ENCODE peak calls at places on chromosomes 16 and 17, in nine cellular contexts. X is lower lobe of right lung, V is neural crest cell, P is right atrium auricular region, K is AG10803, A is MM.1S, M is cardiac muscle cell, Z is ovary, T is heart right ventricle. C is an unnamed sample.

GRCh38 chr17:31674305-31674704 is 184.7 kb downstream of the COPRS start:
- DNase-seq in X (no peak), V (no peak), P (no peak), K (peak), A (no peak), M (no peak), Z (no peak), T (no peak), C (peak)

GRCh38 chr17:75526555-75527270 is 1.2 kb downstream of the LLGL2 start:
- DNase-seq in X (no peak), V (no peak), P (no peak), K (no peak), A (no peak), M (no peak), Z (no peak), T (no peak), C (no peak)

GRCh38 chr16:59060212-59060611 is 326.1 kb upstream of the GOT2 start:
- DNase-seq in X (no peak), V (no peak), P (no peak), K (peak), A (no peak), M (no peak), Z (no peak), T (no peak), C (peak)

GRCh38 chr16:25006504-25007055 is 8.6 kb downstream of the ARHGAP17 start:
- DNase-seq in X (no peak), V (no peak), P (no peak), K (peak), A (no peak), M (no peak), Z (no peak), T (no peak), C (peak)

GRCh38 chr17:81033535-81034167 is 1.3 kb upstream of the BAIAP2 start:
- DNase-seq in X (peak), V (no peak), P (no peak), K (no peak), A (no peak), M (no peak), Z (no peak), T (no peak), C (no peak)

GRCh38 chr17:34762078-34762477 is 182.7 kb downstream of the TMEM132E start:
- DNase-seq in X (no peak), V (no peak), P (no peak), K (no peak), A (no peak), M (no peak), Z (no peak), T (no peak), C (no peak)

GRCh38 chr17:9645858-9646555 is 690 bp downstream of the USP43 start:
- DNase-seq in X (peak), V (peak), P (no peak), K (no peak), A (no peak), M (peak), Z (peak), T (peak), C (peak)

GRCh38 chr17:58176200-58176599 is 9.4 kb downstream of the OR4D2 start:
- DNase-seq in X (no peak), V (no peak), P (no peak), K (peak), A (no peak), M (peak), Z (no peak), T (no peak), C (peak)

GRCh38 chr17:73394523-73395450 is 83.0 kb upstream of the CDC42EP4 start:
- DNase-seq in X (peak), V (no peak), P (no peak), K (no peak), A (no peak), M (no peak), Z (no peak), T (no peak), C (no peak)

GRCh38 chr17:45346255-45347015 is 29.6 kb upstream of the MAP3K14 start:
- DNase-seq in X (no peak), V (no peak), P (no peak), K (no peak), A (no peak), M (no peak), Z (peak), T (peak), C (peak)

GRCh38 chr16:56491657-56492261 is 28.1 kb downstream of the BBS2 start:
- DNase-seq in X (no peak), V (no peak), P (no peak), K (no peak), A (peak), M (no peak), Z (no peak), T (no peak), C (no peak)

GRCh38 chr17:79803421-79803996 is 6.6 kb upstream of the CBX8 start:
- DNase-seq in X (no peak), V (no peak), P (no peak), K (no peak), A (no peak), M (no peak), Z (no peak), T (no peak), C (no peak)

GRCh38 chr16:7318661-7319060 is 14.0 kb upstream of the RBFOX1 start:
- DNase-seq in X (no peak), V (no peak), P (no peak), K (no peak), A (no peak), M (no peak), Z (no peak), T (no peak), C (no peak)

GRCh38 chr17:34797724-34798123 is 163.5 kb downstream of the CCT6B start:
- DNase-seq in X (no peak), V (peak), P (no peak), K (peak), A (peak), M (peak), Z (no peak), T (no peak), C (no peak)

GRCh38 chr16:89448656-89449055 is 41.7 kb downstream of the ANKRD11 start:
- DNase-seq in X (peak), V (no peak), P (no peak), K (no peak), A (no peak), M (no peak), Z (no peak), T (peak), C (no peak)

GRCh38 chr16:3577302-3577752 is at the start of gene NLRC3:
- DNase-seq in X (no peak), V (no peak), P (no peak), K (no peak), A (no peak), M (no peak), Z (no peak), T (no peak), C (no peak)

GRCh38 chr16:74448990-74449389 is 27.7 kb upstream of the CLEC18B start:
- DNase-seq in X (no peak), V (no peak), P (peak), K (peak), A (no peak), M (no peak), Z (peak), T (peak), C (peak)

GRCh38 chr17:50909765-50910661 is 43.9 kb upstream of the TOB1 start:
- DNase-seq in X (no peak), V (no peak), P (no peak), K (no peak), A (no peak), M (no peak), Z (no peak), T (no peak), C (no peak)

GRCh38 chr16:53235851-53236250 is 181.1 kb downstream of the CHD9 start:
- DNase-seq in X (no peak), V (no peak), P (no peak), K (no peak), A (no peak), M (no peak), Z (no peak), T (no peak), C (no peak)

GRCh38 chr16:29312835-29313558 is 93.5 kb downstream of the NPIPB11 start:
- DNase-seq in X (no peak), V (no peak), P (no peak), K (no peak), A (no peak), M (no peak), Z (peak), T (no peak), C (peak)

GRCh38 chr17:79910985-79911361 is 71.7 kb upstream of the CBX4 start:
- DNase-seq in X (no peak), V (no peak), P (no peak), K (no peak), A (no peak), M (no peak), Z (no peak), T (no peak), C (no peak)

GRCh38 chr16:86353934-86354333 is 156.4 kb upstream of the FOXF1 start:
- DNase-seq in X (no peak), V (no peak), P (no peak), K (no peak), A (no peak), M (no peak), Z (no peak), T (no peak), C (no peak)

GRCh38 chr16:1442697-1443096 is 1.7 kb downstream of the CCDC154 start:
- DNase-seq in X (no peak), V (no peak), P (no peak), K (no peak), A (no peak), M (no peak), Z (no peak), T (no peak), C (no peak)

GRCh38 chr16:69199382-69199781 is 12.4 kb downstream of the SNTB2 start:
- DNase-seq in X (no peak), V (no peak), P (no peak), K (peak), A (no peak), M (no peak), Z (no peak), T (no peak), C (peak)

GRCh38 chr17:28180449-28180848 is 138.0 kb downstream of the NLK start:
- DNase-seq in X (no peak), V (no peak), P (no peak), K (peak), A (no peak), M (no peak), Z (no peak), T (no peak), C (peak)

GRCh38 chr17:45096926-45097325 is 35.4 kb downstream of the PLCD3 start:
- DNase-seq in X (no peak), V (no peak), P (no peak), K (no peak), A (no peak), M (no peak), Z (no peak), T (no peak), C (no peak)

GRCh38 chr16:57795431-57795878 is 6.8 kb downstream of the KIFC3 start:
- DNase-seq in X (peak), V (no peak), P (no peak), K (peak), A (peak), M (peak), Z (no peak), T (peak), C (peak)

DNA sequence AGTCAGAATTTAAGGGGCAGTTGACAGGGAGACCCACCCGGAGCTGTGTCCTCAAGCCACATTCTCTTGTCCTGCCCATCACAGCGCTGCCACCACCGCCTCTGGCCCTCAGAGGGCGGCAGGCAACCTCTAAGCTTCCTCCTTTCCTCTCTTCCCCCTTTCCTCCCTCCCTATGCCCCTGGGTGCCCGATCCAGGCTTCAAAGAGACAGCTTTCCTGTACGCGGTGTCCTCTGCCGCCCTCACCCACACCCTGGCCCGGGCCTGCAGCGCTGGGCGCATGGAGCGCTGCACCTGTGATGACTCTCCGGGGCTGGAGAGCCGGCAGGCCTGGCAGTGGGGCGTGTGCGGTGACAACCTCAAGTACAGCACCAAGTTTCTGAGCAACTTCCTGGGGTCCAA is 23.5 kb downstream of the WNT9B start:
- DNase-seq in X (no peak), V (no peak), P (no peak), K (no peak), A (no peak), M (no peak), Z (no peak), T (no peak), C (no peak)
- TF ChIP-seq CTCF in X (no peak), V (no peak), P (no peak), K (no peak), A (no peak), M (no peak), Z (no peak), T (no peak), C (no peak)

GRCh38 chr17:39105705-39106104 is 45.7 kb downstream of the PLXDC1 start:
- DNase-seq in X (no peak), V (no peak), P (no peak), K (no peak), A (no peak), M (no peak), Z (no peak), T (no peak), C (no peak)

GRCh38 chr17:39107141-39107540 is 44.3 kb downstream of the PLXDC1 start:
- DNase-seq in X (no peak), V (no peak), P (no peak), K (no peak), A (no peak), M (no peak), Z (no peak), T (no peak), C (no peak)

GRCh38 chr17:39110435-39111136 is 40.9 kb downstream of the PLXDC1 start:
- DNase-seq in X (no peak), V (no peak), P (no peak), K (no peak), A (no peak), M (peak), Z (no peak), T (no peak), C (no peak)

GRCh38 chr17:39108976-39109375 is 42.5 kb downstream of the PLXDC1 start:
- DNase-seq in X (no peak), V (no peak), P (no peak), K (no peak), A (no peak), M (no peak), Z (no peak), T (no peak), C (no peak)

GRCh38 chr17:39107973-39108372 is 43.5 kb downstream of the PLXDC1 start:
- DNase-seq in X (no peak), V (no peak), P (no peak), K (no peak), A (no peak), M (no peak), Z (no peak), T (no peak), C (no peak)
- TF ChIP-seq CTCF in X (no peak), V (no peak), P (no peak), K (no peak), A (no peak), M (no peak), Z (no peak), T (no peak), C (no peak)

DNA sequence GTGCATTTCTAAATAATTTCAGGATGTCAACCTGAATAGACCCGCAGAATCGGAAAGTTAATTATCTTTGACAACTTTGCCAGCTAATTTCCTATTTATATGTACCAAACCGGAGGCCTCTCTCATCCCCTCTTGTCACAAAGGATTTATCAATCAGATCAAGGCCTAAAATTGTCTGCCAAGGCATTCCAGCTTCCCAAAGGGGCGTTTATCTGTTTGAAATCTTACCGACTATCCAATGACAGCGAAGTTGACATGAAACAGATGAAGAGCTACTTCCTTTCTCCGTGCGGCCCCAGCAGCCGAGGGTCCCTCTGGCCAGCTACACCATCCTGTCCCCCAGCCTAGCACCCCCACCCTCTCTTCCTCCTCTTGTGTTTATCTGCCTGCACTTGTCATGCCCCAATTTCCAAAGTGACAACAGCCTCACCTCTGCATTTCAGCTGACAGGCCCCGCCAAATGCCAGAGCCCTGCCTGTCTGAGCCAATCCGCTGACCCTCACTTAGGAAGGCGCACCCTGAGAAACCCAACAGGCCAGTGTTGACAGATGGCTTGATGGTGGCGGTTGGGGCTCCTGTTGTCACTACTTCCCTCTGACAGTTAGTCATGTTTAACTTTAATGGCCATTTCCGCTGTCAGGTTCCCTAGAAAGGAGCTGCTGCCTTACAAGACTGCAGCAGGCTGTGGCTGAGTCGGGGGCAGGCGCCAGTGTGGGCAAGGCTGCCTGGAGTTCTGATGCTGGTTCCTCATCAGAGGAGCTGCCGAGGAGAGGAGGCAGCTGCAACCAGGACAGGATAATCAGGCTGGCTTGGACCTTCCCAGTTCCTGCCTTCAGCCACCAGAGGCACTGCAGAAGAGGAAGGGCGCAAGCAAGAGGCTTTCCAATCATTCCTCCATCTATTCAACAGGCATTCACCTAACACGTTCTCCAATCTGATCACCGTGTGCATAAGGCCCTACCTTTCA is 223.4 kb upstream of the DYNLRB2 start:
- DNase-seq in X (no peak), V (no peak), P (no peak), K (no peak), A (no peak), M (peak), Z (no peak), T (no peak), C (no peak)
- TF ChIP-seq CTCF in X (peak), V (peak), P (no peak), K (peak), A (no peak), M (no peak), Z (no peak), T (no peak), C (peak)

GRCh38 chr16:27355610-27356009 is 41.8 kb downstream of the IL4R start:
- DNase-seq in X (peak), V (no peak), P (peak), K (peak), A (no peak), M (no peak), Z (no peak), T (peak), C (no peak)
- TF ChIP-seq CTCF in X (peak), V (peak), P (no peak), K (peak), A (no peak), M (peak), Z (no peak), T (peak), C (peak)

DNA sequence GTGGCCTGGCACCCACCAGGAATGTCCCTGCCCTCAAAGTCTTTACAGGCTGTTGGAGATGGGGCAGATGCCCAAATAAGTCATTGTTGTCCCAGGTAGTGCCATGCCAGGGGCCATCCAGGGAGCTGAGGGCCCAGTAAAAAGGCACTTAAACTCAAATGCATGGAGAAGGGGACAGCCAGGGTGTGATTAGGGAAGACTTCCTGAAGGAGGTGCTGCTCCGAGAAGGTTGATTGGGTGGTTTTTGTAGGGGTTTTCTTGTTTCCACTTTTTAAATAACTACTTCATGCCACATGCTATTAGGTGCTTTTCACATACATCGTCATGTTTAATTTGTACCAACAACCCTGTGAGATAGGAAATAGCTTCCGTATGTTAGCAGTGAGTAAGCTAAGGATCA is 66.9 kb downstream of the RAI1 start:
- DNase-seq in X (no peak), V (no peak), P (no peak), K (no peak), A (no peak), M (no peak), Z (no peak), T (no peak), C (no peak)
- TF ChIP-seq CTCF in X (no peak), V (peak), P (no peak), K (peak), A (no peak), M (peak), Z (no peak), T (no peak), C (no peak)

GRCh38 chr16:336269-336668 is 16.3 kb downstream of the AXIN1 start:
- DNase-seq in X (peak), V (no peak), P (no peak), K (no peak), A (no peak), M (no peak), Z (no peak), T (no peak), C (no peak)

GRCh38 chr16:339680-340079 is 12.8 kb downstream of the AXIN1 start:
- DNase-seq in X (no peak), V (no peak), P (no peak), K (no peak), A (no peak), M (no peak), Z (no peak), T (no peak), C (no peak)

GRCh38 chr16:340370-341091 is 12.0 kb downstream of the AXIN1 start:
- DNase-seq in X (no peak), V (no peak), P (no peak), K (no peak), A (no peak), M (no peak), Z (no peak), T (no peak), C (no peak)

GRCh38 chr16:337437-337836 is 15.1 kb downstream of the AXIN1 start:
- DNase-seq in X (no peak), V (no peak), P (no peak), K (no peak), A (no peak), M (no peak), Z (no peak), T (no peak), C (no peak)

DNA sequence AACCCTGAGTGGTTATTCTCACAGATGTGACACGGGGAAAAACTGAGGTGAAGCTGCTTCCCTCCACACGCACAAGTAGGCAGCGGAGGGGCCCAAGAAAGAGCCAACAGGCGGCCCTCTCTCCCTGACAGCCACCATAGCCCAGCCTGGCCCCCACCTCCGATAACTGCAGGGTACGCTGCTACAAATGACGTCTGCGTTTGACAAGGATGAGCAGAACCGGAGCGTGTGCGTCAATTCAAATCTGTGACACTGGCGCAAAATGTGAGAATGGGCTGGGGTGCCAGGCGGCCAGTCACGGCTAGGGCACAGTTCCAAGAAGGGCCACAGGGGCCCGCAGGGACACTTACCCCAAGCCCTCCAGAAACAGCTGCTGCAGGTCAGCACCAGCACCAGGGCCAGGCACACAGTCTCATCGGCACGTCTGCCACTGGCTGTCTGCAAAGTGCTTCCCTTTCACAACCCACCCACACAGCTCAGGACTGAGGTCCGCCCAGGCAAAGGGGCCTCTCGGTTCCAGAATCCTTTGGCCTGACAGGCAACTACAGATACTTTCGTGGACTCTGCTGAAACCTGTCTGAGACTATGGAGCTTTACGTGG is 14.4 kb downstream of the AXIN1 start:
- DNase-seq in X (no peak), V (no peak), P (no peak), K (no peak), A (no peak), M (no peak), Z (no peak), T (no peak), C (no peak)
- TF ChIP-seq CTCF in X (no peak), V (no peak), P (no peak), K (no peak), A (no peak), M (no peak), Z (no peak), T (no peak), C (no peak)